ENCODE peak calls at places on chromosomes 2 and 18, in seven cellular contexts. A is colonic mucosa, G is endodermal cell, Y is vagina, N is suprapubic skin, F is lower lobe of right lung, D is left lung. Q is an unnamed sample.
A peak's percentile ranks its signal among the peaks of the same experiment; 100 is the strongest.

GRCh38 chr18:70046207-70046606 is 98.5 kb upstream of the CD226 start:
- DNase-seq in A (no peak), G (no peak), Y (no peak), N (no peak), F (no peak), D (no peak), Q (no peak)

GRCh38 chr2:240795468-240795867 is 24.6 kb downstream of the KIF1A start:
- DNase-seq in A (no peak), G (no peak), Y (no peak), N (no peak), F (peak; percentile 24), D (peak; percentile 56), Q (no peak)

GRCh38 chr2:20507166-20507692 is 60.4 kb downstream of the RHOB start:
- DNase-seq in A (no peak), G (no peak), Y (no peak), N (peak; percentile 36), F (no peak), D (no peak), Q (no peak)

GRCh38 chr2:188600536-188601210 is 309.0 kb downstream of the GULP1 start:
- DNase-seq in A (no peak), G (no peak), Y (no peak), N (no peak), F (no peak), D (no peak), Q (no peak)

GRCh38 chr2:8253781-8254180 is 428.1 kb upstream of the ID2 start:
- DNase-seq in A (no peak), G (peak; percentile 75), Y (no peak), N (no peak), F (no peak), D (no peak), Q (no peak)

GRCh38 chr2:85394256-85394655 is 15.9 kb downstream of the CAPG start:
- DNase-seq in A (no peak), G (no peak), Y (no peak), N (peak; percentile 72), F (no peak), D (no peak), Q (no peak)

GRCh38 chr2:180983468-180984388 is 3.3 kb downstream of the UBE2E3 start:
- DNase-seq in A (peak; percentile 43), G (peak; percentile 67), Y (no peak), N (no peak), F (no peak), D (no peak), Q (no peak)

GRCh38 chr2:158745067-158745865 is 49.9 kb upstream of the DAPL1 start:
- DNase-seq in A (peak; percentile 46), G (peak; percentile 87), Y (no peak), N (no peak), F (no peak), D (no peak), Q (peak; percentile 7)

GRCh38 chr18:77304263-77304662 is 54.6 kb downstream of the GALR1 start:
- DNase-seq in A (no peak), G (no peak), Y (no peak), N (no peak), F (no peak), D (no peak), Q (no peak)

GRCh38 chr2:98867539-98868309 is 68.3 kb downstream of the CRACDL start:
- DNase-seq in A (no peak), G (no peak), Y (no peak), N (no peak), F (no peak), D (no peak), Q (no peak)

GRCh38 chr2:162573288-162573687 is 229.4 kb downstream of the GCA start:
- DNase-seq in A (no peak), G (no peak), Y (no peak), N (no peak), F (no peak), D (no peak), Q (no peak)

GRCh38 chr2:73920577-73921545 is 5.8 kb upstream of the DGUOK start:
- DNase-seq in A (peak; percentile 43), G (peak; percentile 92), Y (no peak), N (no peak), F (peak; percentile 69), D (peak; percentile 80), Q (peak; percentile 30)

GRCh38 chr2:215137741-215138340 is 585 bp downstream of the ABCA12 start:
- DNase-seq in A (no peak), G (no peak), Y (no peak), N (no peak), F (no peak), D (no peak), Q (no peak)

GRCh38 chr2:196500686-196501431 is 138.7 kb upstream of the CCDC150 start:
- DNase-seq in A (no peak), G (no peak), Y (no peak), N (no peak), F (no peak), D (no peak), Q (no peak)

GRCh38 chr2:187580462-187581124 is 26.4 kb upstream of the TFPI start:
- DNase-seq in A (no peak), G (no peak), Y (no peak), N (no peak), F (no peak), D (no peak), Q (no peak)

GRCh38 chr2:239300871-239301742 is 99.7 kb downstream of the HDAC4 start:
- DNase-seq in A (no peak), G (peak; percentile 44), Y (no peak), N (peak; percentile 55), F (no peak), D (peak; percentile 65), Q (no peak)

GRCh38 chr18:78867131-78867530 is 112.5 kb upstream of the SALL3 start:
- DNase-seq in A (no peak), G (no peak), Y (no peak), N (no peak), F (no peak), D (no peak), Q (no peak)

GRCh38 chr2:160375802-160376469 is 117.7 kb downstream of the RBMS1 start:
- DNase-seq in A (no peak), G (no peak), Y (no peak), N (no peak), F (no peak), D (no peak), Q (no peak)

GRCh38 chr18:6482198-6482977 is 67.7 kb upstream of the L3MBTL4 start:
- DNase-seq in A (peak; percentile 28), G (peak; percentile 94), Y (no peak), N (peak; percentile 87), F (peak; percentile 75), D (peak; percentile 88), Q (no peak)

GRCh38 chr2:143581989-143582719 is 452.9 kb downstream of the ARHGAP15 start:
- DNase-seq in A (no peak), G (no peak), Y (no peak), N (no peak), F (no peak), D (no peak), Q (no peak)

GRCh38 chr2:234847639-234848038 is 104.2 kb upstream of the SH3BP4 start:
- DNase-seq in A (no peak), G (no peak), Y (no peak), N (no peak), F (no peak), D (no peak), Q (no peak)

GRCh38 chr2:241354668-241355658 is 1.1 kb upstream of the FARP2 start:
- DNase-seq in A (peak; percentile 92), G (peak; percentile 92), Y (peak; percentile 91), N (peak; percentile 94), F (peak; percentile 96), D (peak; percentile 96), Q (peak; percentile 52)

GRCh38 chr2:74833418-74834233 is at the start of gene HK2:
- DNase-seq in A (peak; percentile 91), G (peak; percentile 93), Y (no peak), N (peak; percentile 84), F (peak; percentile 93), D (peak; percentile 95), Q (peak; percentile 54)

GRCh38 chr2:68913359-68913758 is 39.3 kb downstream of the GKN2 start:
- DNase-seq in A (no peak), G (no peak), Y (no peak), N (no peak), F (no peak), D (no peak), Q (no peak)
- TF ChIP-seq CTCF in A (no peak), G (no peak), Y (no peak), N (no peak), F (no peak), D (no peak), Q (no peak)

DNA sequence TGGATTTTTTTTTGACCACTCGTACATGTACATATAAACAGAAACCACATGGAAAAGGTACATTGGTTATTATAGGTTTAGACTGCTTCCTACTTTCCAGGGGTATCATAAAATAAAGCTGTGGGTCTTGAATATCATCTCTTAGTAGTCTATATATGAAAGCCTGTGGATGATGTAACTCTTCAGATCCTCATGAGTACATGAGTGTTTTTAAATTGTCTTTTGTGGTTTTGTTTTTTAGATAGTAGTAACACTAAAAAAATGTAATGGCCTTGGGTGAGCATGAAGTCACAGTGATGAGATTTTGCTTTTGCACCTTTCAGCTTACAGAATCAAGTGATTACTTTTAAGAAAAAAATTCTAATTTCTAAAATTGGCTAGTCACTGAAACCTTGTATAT is 80.2 kb downstream of the RAB3GAP1 start:
- DNase-seq in A (no peak), G (no peak), Y (no peak), N (no peak), F (no peak), D (no peak), Q (no peak)
- H3K27ac ChIP-seq in A (no peak overlapping the region), G (no peak overlapping the region), Y (no peak overlapping the region), N (no peak overlapping the region), F (no peak overlapping the region), D (no peak overlapping the region), Q (no peak overlapping the region)

DNA sequence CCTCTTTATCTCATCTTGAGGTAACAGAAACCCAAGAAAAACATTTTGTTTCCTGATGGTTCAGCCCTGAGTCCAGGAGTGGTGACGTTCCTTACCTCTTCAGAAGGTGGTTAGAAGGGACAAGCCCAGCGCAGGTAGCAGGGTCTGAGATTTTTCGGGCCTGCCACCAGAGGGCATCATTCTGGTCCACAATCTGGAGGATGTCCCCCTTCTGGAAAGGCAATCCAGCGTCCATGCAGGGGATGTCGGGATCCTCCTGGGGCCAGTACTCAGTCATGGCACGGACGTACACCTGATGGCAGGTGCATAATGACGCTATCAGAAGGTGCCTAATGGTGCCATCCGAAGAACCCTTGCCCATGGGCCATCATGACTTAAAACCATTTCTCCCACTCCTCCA is 17.7 kb downstream of the MPP4 start:
- DNase-seq in A (peak; percentile 22), G (peak; percentile 90), Y (no peak), N (no peak), F (no peak), D (no peak), Q (no peak)
- TF ChIP-seq CTCF in A (no peak), G (peak; percentile 90), Y (no peak), N (no peak), F (peak; percentile 23), D (no peak), Q (peak; percentile 14)

DNA sequence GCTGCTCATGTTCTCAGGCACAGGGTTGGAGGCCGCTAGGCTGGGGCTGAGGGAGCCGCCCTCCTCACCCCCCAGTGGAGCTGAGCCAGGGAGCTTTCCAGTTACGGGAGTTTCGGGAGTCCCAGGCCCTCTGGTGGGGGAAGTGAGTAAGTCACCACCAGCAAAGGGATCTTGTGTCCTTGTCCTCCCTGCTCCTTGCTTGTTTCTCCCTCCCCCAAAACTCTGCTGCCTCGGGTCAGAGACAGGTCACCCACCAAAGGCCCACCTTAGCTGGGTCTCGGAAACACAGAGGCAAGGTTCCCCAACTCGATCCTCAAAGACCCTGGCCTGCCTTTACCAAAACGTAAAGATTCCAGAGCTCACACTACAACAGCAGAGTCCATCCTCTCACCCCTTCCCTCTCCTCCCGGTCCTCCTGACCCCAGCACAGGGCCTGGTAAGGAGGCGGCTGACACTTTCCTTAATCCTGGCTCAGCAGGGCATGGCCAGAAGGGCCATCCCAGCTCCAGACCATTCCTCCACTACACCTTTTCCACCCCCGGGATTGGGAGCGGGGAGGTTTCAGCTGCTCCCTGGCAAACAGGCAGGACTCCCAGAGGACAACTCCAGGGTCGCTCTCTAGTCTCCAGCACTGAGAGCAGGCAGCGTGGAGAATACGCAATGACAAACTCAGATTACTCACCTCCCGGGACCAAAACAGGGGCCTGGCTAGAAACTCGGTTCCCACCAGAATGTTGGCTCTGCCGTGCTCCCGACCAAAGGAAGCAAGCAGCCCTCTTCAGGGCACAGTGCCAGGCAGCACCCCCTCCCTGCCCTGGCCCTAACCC is 60.7 kb upstream of the POMC start:
- DNase-seq in A (peak; percentile 69), G (peak; percentile 95), Y (no peak), N (peak; percentile 84), F (peak; percentile 69), D (peak; percentile 78), Q (no peak)
- H3K27ac ChIP-seq in A (no peak overlapping the region), G (peak overlapping the region; percentile 7), Y (peak overlapping the region; percentile 70), N (no peak overlapping the region), F (no peak overlapping the region), D (no peak overlapping the region), Q (no peak overlapping the region)